ENCODE peak calls at places on chromosome 1, in ten cellular contexts. G, Y, X, B, A, F, J, H, T and R are unnamed samples.

GRCh38 chr1:55584521-55585401 is 369.6 kb upstream of the USP24 start:
- DNase-seq in J (no peak), G (no peak), H (no peak), T (no peak), F (no peak), B (peak; percentile 44), X (peak; percentile 35), A (no peak), Y (no peak), R (peak; percentile 55)

GRCh38 chr1:31678681-31679080 is 25.1 kb downstream of the COL16A1 start:
- DNase-seq in A (no peak), G (no peak), H (no peak), X (no peak), Y (no peak), T (no peak), J (no peak), F (no peak), B (no peak), R (no peak)

GRCh38 chr1:22204057-22204840 is 61.4 kb upstream of the WNT4 start:
- DNase-seq in A (no peak), J (no peak), B (no peak), X (no peak), F (no peak), H (no peak), T (no peak), G (no peak), Y (no peak), R (no peak)

GRCh38 chr1:21651214-21652042 is 17.7 kb downstream of the RAP1GAP start:
- DNase-seq in F (no peak), G (no peak), Y (peak; percentile 76), H (peak; percentile 69), J (peak; percentile 81), X (no peak), A (peak; percentile 46), T (no peak), B (no peak), R (peak; percentile 21)

GRCh38 chr1:193342811-193343210 is 156.4 kb upstream of the B3GALT2 start:
- DNase-seq in X (no peak), Y (no peak), G (no peak), A (no peak), B (no peak), T (no peak), J (no peak), F (no peak), H (no peak), R (no peak)

GRCh38 chr1:235056937-235057336 is 71.7 kb downstream of the TOMM20 start:
- DNase-seq in F (no peak), A (no peak), Y (no peak), B (no peak), H (no peak), T (no peak), X (no peak), G (no peak), J (no peak), R (peak; percentile 98)

GRCh38 chr1:6343506-6344405 is 49.8 kb downstream of the ACOT7 start:
- DNase-seq in F (peak; percentile 45), B (peak; percentile 72), G (peak; percentile 92), H (peak; percentile 43), X (peak; percentile 91), Y (peak; percentile 92), A (peak; percentile 40), J (peak; percentile 83), T (peak; percentile 76), R (peak; percentile 98)

GRCh38 chr1:110086959-110087358 is 16.5 kb upstream of the ALX3 start:
- DNase-seq in X (no peak), F (no peak), B (no peak), G (peak; percentile 85), Y (no peak), H (no peak), A (no peak), T (no peak), J (no peak), R (no peak)

GRCh38 chr1:14980801-14981200 is 172.7 kb upstream of the TMEM51 start:
- DNase-seq in G (no peak), F (no peak), X (peak; percentile 20), T (no peak), Y (no peak), J (no peak), B (peak; percentile 56), H (no peak), A (no peak), R (no peak)

GRCh38 chr1:14987829-14988603 is 165.5 kb upstream of the TMEM51 start:
- DNase-seq in B (no peak), T (no peak), A (no peak), F (no peak), Y (no peak), X (no peak), H (no peak), J (no peak), G (no peak), R (no peak)

GRCh38 chr1:14988636-14989035 is 164.9 kb upstream of the TMEM51 start:
- DNase-seq in G (no peak), F (no peak), A (no peak), H (no peak), T (no peak), X (no peak), J (no peak), Y (no peak), B (no peak), R (no peak)

GRCh38 chr1:14982029-14982428 is 171.5 kb upstream of the TMEM51 start:
- DNase-seq in Y (no peak), A (no peak), H (no peak), J (no peak), T (no peak), X (no peak), F (no peak), B (no peak), G (no peak), R (no peak)

DNA sequence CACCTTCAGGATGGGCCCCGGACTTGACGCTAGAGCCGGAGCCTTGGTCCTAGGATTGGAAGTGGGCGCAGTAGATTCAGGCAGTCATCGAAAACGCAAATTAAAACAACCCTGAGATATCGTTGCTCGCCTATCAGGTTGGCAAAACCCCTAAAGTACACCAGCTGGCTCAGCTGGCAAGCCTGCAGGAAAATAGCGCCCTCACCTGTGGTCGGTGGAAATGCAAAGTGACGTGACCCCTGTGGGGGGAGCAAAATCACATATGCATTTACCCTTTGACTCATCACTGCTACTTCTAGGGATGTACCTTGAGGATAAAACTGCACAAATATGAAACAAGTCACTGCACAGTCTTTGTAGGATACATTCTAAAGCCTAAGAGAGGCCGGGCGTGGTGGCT is 170.3 kb upstream of the TMEM51 start:
- DNase-seq in X (no peak), B (no peak), T (no peak), A (no peak), F (no peak), Y (no peak), H (no peak), G (no peak), J (no peak), R (no peak)
- TF ChIP-seq CTCF in X (no peak), B (no peak), T (no peak), A (no peak), F (no peak), Y (no peak), H (no peak), G (no peak), J (no peak), R (no peak)

DNA sequence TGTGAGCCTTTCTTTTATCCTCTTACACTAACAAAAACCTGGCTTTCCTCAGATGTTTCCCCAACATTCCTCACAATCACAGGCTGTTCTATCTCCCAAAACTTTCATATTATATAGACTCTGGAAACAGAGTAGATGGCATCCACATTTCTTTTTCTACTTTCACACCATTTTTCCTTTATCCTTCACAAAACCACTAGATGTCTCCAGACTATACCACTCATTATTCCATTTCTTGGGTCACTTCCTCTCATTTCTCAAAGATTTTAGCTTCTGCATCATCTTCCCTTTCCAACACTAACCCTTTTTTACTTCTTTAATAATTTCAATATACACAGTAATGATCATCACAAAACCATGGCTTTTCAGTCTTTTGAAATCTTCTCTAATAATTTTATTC is 286.0 kb upstream of the DEPDC1 start:
- DNase-seq in H (no peak), J (no peak), A (no peak), T (no peak), X (no peak), B (no peak), F (no peak), G (no peak), Y (no peak), R (no peak)
- TF ChIP-seq CTCF in H (no peak), J (no peak), A (no peak), T (no peak), X (no peak), B (no peak), F (no peak), G (no peak), Y (no peak), R (no peak)

GRCh38 chr1:161164901-161165620 is 1.2 kb upstream of the PPOX start:
- DNase-seq in T (no peak), B (no peak), X (no peak), F (no peak), G (no peak), Y (no peak), A (no peak), H (no peak), J (peak; percentile 53), R (no peak)

GRCh38 chr1:161163793-161164192 is 2.4 kb upstream of the PPOX start:
- DNase-seq in B (no peak), A (no peak), G (no peak), H (no peak), Y (no peak), X (no peak), J (peak; percentile 48), F (no peak), T (no peak), R (no peak)

GRCh38 chr1:161165742-161166668 is at the start of gene PPOX:
- DNase-seq in Y (peak; percentile 94), T (peak; percentile 98), F (peak; percentile 91), J (peak; percentile 97), A (peak; percentile 92), B (peak; percentile 98), H (peak; percentile 92), G (peak; percentile 95), X (peak; percentile 99), R (peak; percentile 100)

GRCh38 chr1:161168906-161169305 is 2.7 kb downstream of the PPOX start:
- DNase-seq in B (no peak), J (no peak), X (no peak), G (no peak), H (no peak), F (no peak), T (no peak), A (no peak), Y (no peak), R (no peak)

GRCh38 chr1:161166669-161167548 is 683 bp downstream of the PPOX start:
- DNase-seq in A (no peak), G (no peak), F (no peak), J (no peak), H (no peak), Y (peak; percentile 51), X (no peak), T (no peak), B (no peak), R (peak; percentile 33)
- TF ChIP-seq CTCF in A (no peak), G (no peak), F (no peak), J (no peak), H (no peak), Y (no peak), X (no peak), T (no peak), B (no peak), R (no peak)

GRCh38 chr1:243489681-243490080 is 233.8 kb downstream of the SDCCAG8 start:
- DNase-seq in T (no peak), Y (no peak), F (no peak), J (no peak), G (no peak), A (no peak), H (no peak), X (no peak), B (no peak), R (no peak)

GRCh38 chr1:243489164-243489527 is 233.3 kb downstream of the SDCCAG8 start:
- DNase-seq in G (no peak), Y (no peak), B (no peak), T (no peak), F (no peak), H (no peak), A (no peak), J (no peak), X (no peak), R (no peak)

GRCh38 chr1:243488459-243489163 is 232.8 kb downstream of the SDCCAG8 start:
- DNase-seq in H (no peak), G (no peak), F (no peak), A (no peak), T (no peak), Y (no peak), B (no peak), J (no peak), X (no peak), R (no peak)

GRCh38 chr1:243490147-243490546 is 234.3 kb downstream of the SDCCAG8 start:
- DNase-seq in X (no peak), F (no peak), Y (no peak), T (no peak), A (no peak), J (no peak), H (no peak), G (no peak), B (no peak), R (no peak)

DNA sequence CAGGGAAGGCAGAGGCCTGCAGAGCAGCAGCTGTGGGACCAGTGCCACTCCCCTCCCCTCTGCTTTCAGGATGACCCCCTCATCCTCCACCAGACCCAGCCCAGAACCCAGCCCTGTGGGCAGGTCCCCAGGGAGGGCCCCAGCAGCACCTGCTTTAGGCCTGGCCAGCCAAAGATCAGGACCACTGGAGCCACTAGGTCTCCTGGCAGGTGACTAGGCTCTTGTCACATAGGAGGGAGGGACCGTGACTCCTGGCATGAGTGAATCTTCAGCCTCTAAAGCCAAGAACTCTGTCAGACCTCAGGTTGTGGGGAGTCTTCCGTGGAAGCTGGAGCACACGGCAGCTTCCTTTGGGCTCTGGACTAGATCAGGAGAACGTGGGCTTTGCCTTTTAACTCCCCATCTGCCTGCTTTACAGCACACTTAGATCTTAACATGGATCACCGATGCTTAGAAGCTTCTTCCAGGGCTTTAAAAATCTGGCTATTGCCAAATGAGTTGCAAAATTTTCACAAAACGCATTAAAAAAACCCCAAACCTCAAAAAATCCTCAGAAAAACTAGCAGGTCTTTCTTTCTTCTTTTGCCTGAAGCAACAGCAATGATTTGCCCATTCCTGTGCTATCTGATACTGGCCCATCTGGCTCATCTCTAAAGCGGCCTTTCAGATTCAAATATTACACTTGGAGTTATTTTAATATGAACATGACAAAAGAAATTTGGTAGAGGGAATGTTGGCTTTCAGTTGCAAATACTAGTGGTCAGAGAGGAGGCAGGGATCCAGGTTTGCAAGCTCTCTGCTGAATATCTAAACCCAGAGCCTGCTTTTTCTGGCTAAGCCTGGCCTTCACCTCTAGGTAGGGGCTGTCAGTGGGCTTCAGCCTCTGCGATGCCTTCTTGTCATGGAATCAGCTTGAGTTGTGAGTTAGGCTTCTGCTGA is 235.2 kb downstream of the SDCCAG8 start:
- DNase-seq in B (peak; percentile 77), G (no peak), X (no peak), Y (no peak), T (no peak), F (peak; percentile 45), A (no peak), J (no peak), H (no peak), R (no peak)
- TF ChIP-seq CTCF in B (no peak), G (no peak), X (no peak), Y (no peak), T (no peak), F (no peak), A (no peak), J (no peak), H (no peak), R (no peak)